ENCODE peak calls at places on chromosomes 13 and 19, in four cellular contexts. S is heart right ventricle, D is fibroblast of pulmonary artery, P is Daoy. Z is an unnamed sample.

GRCh38 chr19:50239916-50240585 is 36.6 kb downstream of the MYH14 start:
- DNase-seq in P (peak), D (no peak), S (no peak), Z (no peak)

GRCh38 chr13:42075517-42075916 is 27.1 kb downstream of the DGKH start:
- DNase-seq in P (no peak), S (no peak), D (no peak), Z (no peak)

GRCh38 chr13:29594310-29594709 is 1.2 kb downstream of the SLC7A1 start:
- DNase-seq in P (peak), D (peak), S (no peak), Z (peak)

GRCh38 chr13:40094056-40094455 is 438.6 kb downstream of the COG6 start:
- DNase-seq in P (no peak), S (no peak), D (no peak), Z (no peak)

GRCh38 chr19:11338164-11338563 is 1.3 kb downstream of the RAB3D start:
- DNase-seq in D (no peak), P (no peak), S (no peak), Z (no peak)

GRCh38 chr19:16338470-16339360 is 14.1 kb downstream of the KLF2 start:
- DNase-seq in S (no peak), D (peak), P (peak), Z (no peak)

GRCh38 chr19:34265221-34265650 is 10.9 kb downstream of the GARRE1 start:
- DNase-seq in D (no peak), S (peak), P (peak), Z (no peak)

GRCh38 chr13:35346494-35346893 is 130.0 kb downstream of the MAB21L1 start:
- DNase-seq in D (no peak), P (no peak), S (no peak), Z (no peak)

GRCh38 chr13:84553252-84553651 is 671.0 kb upstream of the SLITRK1 start:
- DNase-seq in S (no peak), P (no peak), D (peak), Z (no peak)